ENCODE peak calls at places on chromosome 19, in five cellular contexts. J is NCI-H1105, S is HCT116, N is skeletal muscle cell, H is fibroblast of pulmonary artery. Q is an unnamed sample.

GRCh38 chr19:49772850-49773432 is 6.1 kb downstream of the AP2A1 start:
- DNase-seq in S (no peak), H (no peak), N (no peak), J (no peak), Q (no peak)

GRCh38 chr19:12574036-12574435 is 22.8 kb upstream of the ZNF564 start:
- DNase-seq in J (no peak), S (no peak), H (no peak), N (no peak), Q (no peak)

GRCh38 chr19:1132625-1133383 is 29.0 kb downstream of the GPX4 start:
- DNase-seq in S (no peak), N (no peak), H (no peak), J (no peak), Q (no peak)

GRCh38 chr19:19463348-19464117 is 51.8 kb downstream of the TSSK6 start:
- DNase-seq in S (no peak), J (no peak), H (peak), N (peak), Q (peak)

GRCh38 chr19:9801976-9802375 is 16.9 kb downstream of the FBXL12 start:
- DNase-seq in J (no peak), S (no peak), N (no peak), H (no peak), Q (no peak)

GRCh38 chr19:892243-892996 is 567 bp downstream of the MED16 start:
- DNase-seq in H (no peak), N (no peak), J (no peak), S (no peak), Q (no peak)

GRCh38 chr19:13861714-13862531 is 15.0 kb upstream of the NANOS3 start:
- DNase-seq in J (peak), N (peak), S (no peak), H (peak), Q (no peak)

GRCh38 chr19:49555600-49556411 is 24.6 kb downstream of the NOSIP start:
- DNase-seq in S (peak), J (no peak), H (peak), N (no peak), Q (no peak)

GRCh38 chr19:48752511-48753365 is at the start of gene FUT1:
- DNase-seq in J (peak), N (no peak), S (peak), H (no peak), Q (no peak)

GRCh38 chr19:13366529-13367143 is 139.6 kb downstream of the CACNA1A start:
- DNase-seq in H (peak), N (peak), J (no peak), S (peak), Q (peak)

GRCh38 chr19:54893406-54893805 is 12.5 kb upstream of the NCR1 start:
- DNase-seq in S (no peak), N (no peak), H (no peak), J (no peak), Q (no peak)

GRCh38 chr19:10450853-10451609 is 30.7 kb downstream of the PDE4A start:
- DNase-seq in N (no peak), S (no peak), J (no peak), H (no peak), Q (no peak)

GRCh38 chr19:56955637-56956216 is 115.2 kb upstream of the PEG3 start:
- DNase-seq in J (no peak), N (no peak), H (no peak), S (no peak), Q (no peak)

GRCh38 chr19:30695171-30695875 is 323.1 kb downstream of the ZNF536 start:
- DNase-seq in S (no peak), N (no peak), H (no peak), J (no peak), Q (no peak)

GRCh38 chr19:46221981-46222610 is 7.4 kb upstream of the IGFL1 start:
- DNase-seq in S (no peak), H (peak), N (no peak), J (no peak), Q (no peak)